ENCODE peak calls at places on chromosomes 13 and 19, in six cellular contexts. One of them, this sample, is unnamed.
A peak's percentile ranks its signal among the peaks of the same experiment; 100 is the strongest.

GRCh38 chr13:110443633-110444225 is 117.8 kb downstream of the RAB20 start:
- DNase-seq in H1: no peak
- DNase-seq in testis: no peak
- DNase-seq in PC-9: no peak
- DNase-seq in BJ: no peak
- DNase-seq in pancreas: no peak
- DNase-seq in this sample: no peak

GRCh38 chr13:37144661-37145060 is 39.2 kb upstream of the CSNK1A1L start:
- DNase-seq in H1: no peak
- DNase-seq in PC-9: no peak
- DNase-seq in BJ: no peak
- DNase-seq in pancreas: no peak
- DNase-seq in testis: no peak
- DNase-seq in this sample: no peak

GRCh38 chr19:38635483-38636399 is 11.7 kb upstream of the ACTN4 start:
- DNase-seq in testis: no peak
- DNase-seq in BJ: no peak
- DNase-seq in pancreas: no peak
- DNase-seq in PC-9: no peak
- DNase-seq in H1: no peak
- DNase-seq in this sample: peak; percentile 79

GRCh38 chr13:113489549-113490495 is 689 bp downstream of the DCUN1D2 start:
- DNase-seq in pancreas: no peak
- DNase-seq in testis: peak; percentile 50
- DNase-seq in H1: no peak
- DNase-seq in BJ: no peak
- DNase-seq in PC-9: no peak
- DNase-seq in this sample: peak; percentile 49

GRCh38 chr19:41528106-41528505 is 47.9 kb upstream of the CEACAM21 start:
- DNase-seq in PC-9: no peak
- DNase-seq in H1: no peak
- DNase-seq in BJ: no peak
- DNase-seq in testis: no peak
- DNase-seq in pancreas: no peak
- DNase-seq in this sample: no peak

GRCh38 chr13:77386046-77386445 is 59.2 kb upstream of the MYCBP2 start:
- DNase-seq in PC-9: no peak
- DNase-seq in H1: no peak
- DNase-seq in pancreas: no peak
- DNase-seq in testis: no peak
- DNase-seq in BJ: no peak
- DNase-seq in this sample: no peak

GRCh38 chr19:13001502-13002388 is 6.5 kb downstream of the NFIX start:
- DNase-seq in pancreas: no peak
- DNase-seq in testis: peak; percentile 77
- DNase-seq in BJ: no peak
- DNase-seq in PC-9: no peak
- DNase-seq in H1: no peak
- DNase-seq in this sample: no peak

GRCh38 chr19:42477117-42477516 is 34.4 kb upstream of the CXCL17 start:
- DNase-seq in PC-9: no peak
- DNase-seq in BJ: no peak
- DNase-seq in pancreas: no peak
- DNase-seq in H1: no peak
- DNase-seq in testis: peak; percentile 2
- DNase-seq in this sample: no peak

GRCh38 chr19:36850646-36851442 is at the start of gene ZNF345:
- DNase-seq in testis: peak; percentile 96
- DNase-seq in pancreas: peak; percentile 86
- DNase-seq in H1: no peak
- DNase-seq in PC-9: peak; percentile 90
- DNase-seq in BJ: peak; percentile 62
- DNase-seq in this sample: peak; percentile 99

GRCh38 chr13:48547663-48548092 is 14.8 kb upstream of the RCBTB2 start:
- DNase-seq in testis: no peak
- DNase-seq in pancreas: no peak
- DNase-seq in PC-9: no peak
- DNase-seq in H1: no peak
- DNase-seq in BJ: no peak
- DNase-seq in this sample: no peak

GRCh38 chr13:75368167-75368566 is 113.8 kb downstream of the TBC1D4 start:
- DNase-seq in H1: no peak
- DNase-seq in pancreas: no peak
- DNase-seq in BJ: peak; percentile 39
- DNase-seq in testis: peak; percentile 37
- DNase-seq in PC-9: no peak
- DNase-seq in this sample: no peak

GRCh38 chr19:41588497-41589209 is 12.7 kb downstream of the CEACAM21 start:
- DNase-seq in BJ: no peak
- DNase-seq in PC-9: no peak
- DNase-seq in H1: no peak
- DNase-seq in pancreas: no peak
- DNase-seq in testis: peak; percentile 39
- DNase-seq in this sample: peak; percentile 38

GRCh38 chr13:51258612-51259358 is 36.6 kb downstream of the FAM124A start:
- DNase-seq in H1: no peak
- DNase-seq in BJ: no peak
- DNase-seq in PC-9: no peak
- DNase-seq in testis: no peak
- DNase-seq in pancreas: no peak
- DNase-seq in this sample: peak; percentile 72

GRCh38 chr13:112822851-112823250 is 133.0 kb downstream of the ATP11A start:
- DNase-seq in H1: no peak
- DNase-seq in testis: no peak
- DNase-seq in pancreas: no peak
- DNase-seq in BJ: no peak
- DNase-seq in PC-9: no peak
- DNase-seq in this sample: no peak

GRCh38 chr13:39016789-39017188 is 21.1 kb downstream of the PROSER1 start:
- DNase-seq in H1: no peak
- DNase-seq in testis: peak; percentile 33
- DNase-seq in PC-9: no peak
- DNase-seq in BJ: no peak
- DNase-seq in pancreas: no peak
- DNase-seq in this sample: peak; percentile 48

GRCh38 chr19:53254451-53255341 is at the start of gene ZNF677:
- DNase-seq in pancreas: peak; percentile 87
- DNase-seq in H1: peak; percentile 64
- DNase-seq in BJ: peak; percentile 22
- DNase-seq in testis: peak; percentile 96
- DNase-seq in PC-9: peak; percentile 54
- DNase-seq in this sample: peak; percentile 92

GRCh38 chr19:12885749-12886706 is 973 bp downstream of the KLF1 start:
- DNase-seq in PC-9: peak; percentile 30
- DNase-seq in BJ: no peak
- DNase-seq in pancreas: no peak
- DNase-seq in testis: no peak
- DNase-seq in H1: no peak
- DNase-seq in this sample: peak; percentile 88

GRCh38 chr13:26227396-26227971 is 5.4 kb upstream of the RNF6 start:
- DNase-seq in pancreas: no peak
- DNase-seq in H1: no peak
- DNase-seq in BJ: no peak
- DNase-seq in PC-9: no peak
- DNase-seq in testis: no peak
- DNase-seq in this sample: no peak

DNA sequence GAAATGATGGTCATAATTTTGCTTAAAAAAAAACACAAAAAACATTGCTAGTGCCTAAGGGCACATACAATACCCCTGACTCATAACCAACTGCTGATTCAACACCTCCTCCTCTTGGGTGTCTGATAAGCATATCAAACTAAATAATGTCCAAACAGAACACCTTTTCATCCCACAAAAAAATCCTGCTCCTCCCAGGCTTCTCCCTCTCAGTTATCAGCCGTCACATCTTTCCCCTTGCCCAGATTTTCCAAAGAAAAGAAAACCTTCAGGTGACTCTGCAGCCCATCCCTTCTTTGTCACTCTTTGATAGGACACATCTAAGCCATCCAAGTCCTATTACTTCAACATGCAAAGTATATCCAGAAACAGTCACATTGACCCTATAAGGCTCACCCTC is 46.9 kb downstream of the ABCC4 start:
- DNase-seq in testis: no peak
- DNase-seq in PC-9: peak; percentile 78
- DNase-seq in BJ: no peak
- DNase-seq in H1: no peak
- DNase-seq in pancreas: no peak
- DNase-seq in this sample: peak; percentile 19
- H3K27me3 ChIP-seq in testis: no peaks in the 10 kb centered on the region
- H3K27me3 ChIP-seq in PC-9: no peaks in the 10 kb centered on the region
- H3K27me3 ChIP-seq in BJ: no peaks in the 10 kb centered on the region
- H3K27me3 ChIP-seq in H1: no peaks in the 10 kb centered on the region
- H3K27me3 ChIP-seq in pancreas: no peaks in the 10 kb centered on the region
- H3K27me3 ChIP-seq in this sample: no peaks in the 10 kb centered on the region

GRCh38 chr19:55161571-55162322 is 4.2 kb upstream of the TNNI3 start:
- DNase-seq in PC-9: no peak
- DNase-seq in BJ: no peak
- DNase-seq in testis: no peak
- DNase-seq in pancreas: no peak
- DNase-seq in H1: no peak
- DNase-seq in this sample: no peak
- H3K27me3 ChIP-seq in PC-9: no peaks in the 10 kb centered on the region
- H3K27me3 ChIP-seq in BJ: peaks cover 7% of the 10 kb centered on the region
- H3K27me3 ChIP-seq in testis: no peaks in the 10 kb centered on the region
- H3K27me3 ChIP-seq in pancreas: peaks cover 15% of the 10 kb centered on the region
- H3K27me3 ChIP-seq in H1: peaks cover 12% of the 10 kb centered on the region
- H3K27me3 ChIP-seq in this sample: peaks cover 6% of the 10 kb centered on the region

GRCh38 chr13:27463500-27463899 is 13.1 kb upstream of the MTIF3 start:
- DNase-seq in BJ: no peak
- DNase-seq in H1: no peak
- DNase-seq in PC-9: no peak
- DNase-seq in pancreas: no peak
- DNase-seq in testis: no peak
- DNase-seq in this sample: no peak
- H3K27me3 ChIP-seq in BJ: peaks cover 2% of the 10 kb centered on the region
- H3K27me3 ChIP-seq in H1: no peaks in the 10 kb centered on the region
- H3K27me3 ChIP-seq in PC-9: no peaks in the 10 kb centered on the region
- H3K27me3 ChIP-seq in pancreas: no peaks in the 10 kb centered on the region
- H3K27me3 ChIP-seq in testis: no peaks in the 10 kb centered on the region
- H3K27me3 ChIP-seq in this sample: no peaks in the 10 kb centered on the region

DNA sequence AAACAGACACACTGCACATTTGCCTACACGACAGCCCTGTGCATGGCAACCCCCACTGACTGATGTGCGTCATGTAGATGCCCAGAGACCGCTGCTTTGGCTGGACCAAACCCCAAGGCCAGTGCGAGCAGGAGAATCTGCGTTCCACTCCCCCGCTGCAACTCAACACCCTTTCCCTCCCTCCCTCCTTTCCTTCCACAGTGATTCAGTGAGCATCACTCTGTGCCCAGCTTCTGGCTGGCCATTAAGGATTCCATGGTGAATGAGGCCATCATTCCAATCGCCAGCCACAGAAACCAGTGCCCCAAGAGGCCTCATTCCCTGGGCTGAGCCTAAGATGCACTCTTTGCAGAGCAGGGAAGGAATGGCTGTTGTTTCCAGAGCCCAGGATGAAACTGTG is 61.6 kb downstream of the GSX1 start:
- DNase-seq in testis: peak; percentile 46
- DNase-seq in PC-9: no peak
- DNase-seq in BJ: no peak
- DNase-seq in H1: no peak
- DNase-seq in pancreas: no peak
- DNase-seq in this sample: no peak
- H3K27me3 ChIP-seq in testis: no peaks in the 10 kb centered on the region
- H3K27me3 ChIP-seq in PC-9: no peaks in the 10 kb centered on the region
- H3K27me3 ChIP-seq in BJ: peaks cover 5% of the 10 kb centered on the region
- H3K27me3 ChIP-seq in H1: peaks cover 6% of the 10 kb centered on the region
- H3K27me3 ChIP-seq in pancreas: no peaks in the 10 kb centered on the region
- H3K27me3 ChIP-seq in this sample: no peaks in the 10 kb centered on the region

DNA sequence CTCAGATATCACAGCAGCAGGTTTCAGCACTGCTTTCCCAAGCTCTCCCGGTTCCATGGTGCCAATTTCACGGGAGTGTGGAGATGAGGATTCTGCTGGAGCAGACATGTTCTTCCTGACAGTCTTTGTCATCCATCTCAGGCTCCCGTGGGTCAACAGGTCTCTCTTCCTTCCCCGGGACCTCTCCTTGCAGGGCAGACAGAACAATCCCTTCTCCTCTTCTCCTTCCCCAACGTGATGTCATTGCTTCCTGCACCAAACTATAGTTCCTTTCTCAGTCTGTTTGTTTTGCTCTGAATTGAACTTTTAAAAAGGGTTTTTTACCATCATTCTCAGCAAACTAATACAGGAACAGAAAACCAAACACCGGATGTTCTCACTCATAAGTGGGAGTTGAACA is 107.9 kb downstream of the ZNF536 start:
- DNase-seq in BJ: no peak
- DNase-seq in testis: no peak
- DNase-seq in H1: no peak
- DNase-seq in PC-9: no peak
- DNase-seq in pancreas: no peak
- DNase-seq in this sample: no peak
- H3K27me3 ChIP-seq in BJ: no peaks in the 10 kb centered on the region
- H3K27me3 ChIP-seq in testis: no peaks in the 10 kb centered on the region
- H3K27me3 ChIP-seq in H1: no peaks in the 10 kb centered on the region
- H3K27me3 ChIP-seq in PC-9: peaks cover 53% of the 10 kb centered on the region
- H3K27me3 ChIP-seq in pancreas: peaks cover 5% of the 10 kb centered on the region
- H3K27me3 ChIP-seq in this sample: no peaks in the 10 kb centered on the region

GRCh38 chr13:99144306-99144705 is 56.3 kb upstream of the UBAC2 start:
- DNase-seq in pancreas: no peak
- DNase-seq in PC-9: no peak
- DNase-seq in BJ: no peak
- DNase-seq in testis: no peak
- DNase-seq in H1: no peak
- DNase-seq in this sample: no peak
- H3K27me3 ChIP-seq in pancreas: no peaks in the 10 kb centered on the region
- H3K27me3 ChIP-seq in PC-9: no peaks in the 10 kb centered on the region
- H3K27me3 ChIP-seq in BJ: no peaks in the 10 kb centered on the region
- H3K27me3 ChIP-seq in testis: no peaks in the 10 kb centered on the region
- H3K27me3 ChIP-seq in H1: no peaks in the 10 kb centered on the region
- H3K27me3 ChIP-seq in this sample: no peaks in the 10 kb centered on the region